ENCODE peak calls at places on chromosomes 5 and 9, in five cellular contexts. X, V, D, E and U are unnamed samples.

GRCh38 chr9:112765281-112765680 is 14.7 kb downstream of the SNX30 start:
- DNase-seq in D (no peak), E (no peak), V (no peak), X (no peak), U (no peak)

GRCh38 chr9:14372437-14373318 is 58.7 kb upstream of the NFIB start:
- DNase-seq in V (peak), D (no peak), X (no peak), E (peak), U (no peak)

GRCh38 chr9:34405719-34406118 is 29.0 kb upstream of the MYORG start:
- DNase-seq in E (no peak), D (no peak), V (peak), X (no peak), U (no peak)

GRCh38 chr9:109101202-109101595 is 18.5 kb downstream of the TMEM245 start:
- DNase-seq in V (no peak), D (no peak), X (no peak), E (no peak), U (no peak)

GRCh38 chr5:102666164-102666951 is 88.7 kb upstream of the PAM start:
- DNase-seq in V (no peak), X (no peak), D (no peak), E (peak), U (no peak)

GRCh38 chr9:38046669-38047300 is 22.2 kb downstream of the SHB start:
- DNase-seq in E (peak), D (no peak), V (peak), X (no peak), U (no peak)

GRCh38 chr9:21434202-21435014 is 5.8 kb upstream of the IFNA1 start:
- DNase-seq in D (no peak), E (peak), V (peak), X (no peak), U (peak)

GRCh38 chr5:88724201-88724600 is 158.8 kb downstream of the MEF2C start:
- DNase-seq in D (no peak), V (peak), E (no peak), X (no peak), U (peak)

GRCh38 chr5:170296935-170297588 is 515 bp downstream of the LCP2 start:
- DNase-seq in X (no peak), E (no peak), V (no peak), D (no peak), U (peak)

GRCh38 chr5:170300361-170301013 is 2.9 kb upstream of the LCP2 start:
- DNase-seq in X (no peak), E (no peak), V (no peak), D (no peak), U (no peak)

GRCh38 chr5:170301149-170301548 is 3.6 kb upstream of the LCP2 start:
- DNase-seq in D (no peak), E (no peak), V (no peak), X (no peak), U (no peak)

GRCh38 chr5:170296036-170296934 is 1.3 kb downstream of the LCP2 start:
- DNase-seq in E (no peak), D (no peak), V (no peak), X (no peak), U (peak)

DNA sequence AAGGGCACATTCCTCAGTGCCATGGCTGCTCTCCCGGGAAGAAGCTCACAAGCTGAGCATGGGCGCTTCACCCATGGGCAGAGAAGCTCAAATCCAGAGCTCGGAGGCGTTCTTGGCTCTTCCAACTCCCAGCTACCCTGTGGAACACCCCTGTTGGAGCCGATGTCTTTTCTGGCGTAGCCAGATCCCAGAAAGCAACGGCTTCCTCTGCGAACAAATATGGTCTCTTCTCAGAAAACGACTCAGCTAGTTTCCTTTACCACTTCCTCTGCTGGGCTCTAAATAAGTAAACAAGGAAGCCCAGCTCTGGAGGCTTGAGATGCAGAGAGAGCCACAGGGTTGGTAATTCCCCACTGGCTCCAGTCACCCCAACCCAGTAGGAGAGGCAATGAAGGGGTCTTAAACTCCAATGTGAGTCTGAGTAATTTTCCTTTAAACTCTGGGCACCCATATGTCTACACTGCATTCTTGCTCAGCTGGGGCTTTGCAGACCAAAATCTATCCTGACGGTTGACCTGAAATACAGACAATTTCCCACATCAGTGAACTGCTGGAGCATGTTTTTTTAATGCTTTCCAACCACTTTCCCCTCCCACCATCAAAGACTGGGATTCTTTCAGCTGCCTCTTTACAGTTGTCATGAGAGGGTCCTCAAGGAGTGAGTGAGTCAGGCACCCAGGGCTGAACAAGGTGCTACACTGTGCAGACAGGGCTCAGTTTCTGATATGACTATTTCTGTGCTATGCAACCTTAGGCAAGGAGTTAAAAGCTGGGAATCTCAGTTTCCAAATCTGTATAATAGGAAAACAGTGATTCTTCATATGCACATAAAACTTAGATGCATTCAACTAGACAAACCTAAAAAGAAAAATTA is at the start of gene LCP2:
- DNase-seq in D (no peak), E (no peak), V (no peak), X (no peak), U (no peak)
- TF ChIP-seq POLR2A in D (no peak), E (no peak), V (no peak), X (no peak), U (no peak)

GRCh38 chr9:137240321-137240840 is 706 bp upstream of the TUBB4B start:
- DNase-seq in E (peak), X (peak), V (peak), D (peak), U (peak)
- TF ChIP-seq POLR2A in E (no peak), X (peak), V (peak), D (no peak), U (no peak)

GRCh38 chr5:132227485-132228240 is at the start of gene P4HA2:
- DNase-seq in D (peak), X (peak), V (peak), E (peak), U (peak)
- TF ChIP-seq POLR2A in D (no peak), X (no peak), V (peak), E (peak), U (no peak)

DNA sequence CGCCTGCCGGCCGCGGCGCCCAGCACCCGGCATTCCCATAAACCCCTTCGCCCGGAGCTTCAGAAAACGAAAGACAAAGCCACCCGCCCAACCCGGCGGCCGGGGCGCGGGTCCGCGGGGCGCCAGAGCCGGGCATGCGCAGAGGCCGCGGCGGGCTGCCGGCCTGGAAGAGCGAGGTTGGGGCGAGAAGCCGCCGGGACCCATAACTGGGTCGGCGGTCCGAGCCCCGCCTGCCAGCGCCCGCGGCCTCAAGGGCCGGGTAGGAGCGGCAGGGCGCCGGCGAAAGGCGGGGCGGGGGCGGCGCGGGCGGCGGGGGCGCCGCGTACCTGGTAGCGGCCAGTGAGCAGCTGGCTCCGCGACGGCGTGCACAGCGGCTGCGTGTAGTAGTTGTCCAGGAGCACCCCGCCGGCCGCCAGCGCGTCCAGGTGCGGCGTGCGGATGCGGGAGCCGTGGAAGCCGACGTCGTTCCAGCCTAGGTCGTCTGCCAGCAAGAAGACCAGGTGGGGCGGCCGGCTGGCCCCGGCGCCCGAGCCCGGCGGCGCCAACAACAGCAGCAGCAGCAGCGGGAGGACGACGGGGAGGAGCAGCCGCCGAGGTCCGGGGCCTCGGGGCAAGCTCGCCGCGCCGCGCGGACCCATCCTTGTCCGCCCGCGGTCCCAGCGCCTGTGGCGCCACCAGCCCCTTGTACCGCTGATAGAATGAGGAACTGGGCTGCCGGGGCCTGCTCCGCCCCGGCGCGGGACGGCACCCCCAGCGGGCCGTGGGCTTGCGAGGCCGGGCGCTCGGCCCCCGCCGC is at the start of gene ARSB:
- DNase-seq in D (peak), E (peak), V (peak), X (peak), U (peak)
- TF ChIP-seq POLR2A in D (no peak), E (peak), V (peak), X (peak), U (peak)

GRCh38 chr9:91117959-91118651 is 243.6 kb downstream of the AUH start:
- DNase-seq in V (peak), X (peak), D (peak), E (peak), U (peak)
- TF ChIP-seq POLR2A in V (no peak), X (no peak), D (no peak), E (no peak), U (no peak)